ENCODE peak calls at places on chromosome 9, in five cellular contexts. O is NCI-H2081; X is stimulated activated CD8-positive, alpha-beta memory T cell treated with anti-CD3 and anti-CD28 coated beads, Interleukin-15, amount 100 ng/mL, for 4 hours; B is stimulated activated naive CD4-positive, alpha-beta T cell; T is NCI-H1417. Q is an unnamed sample.

GRCh38 chr9:12065050-12065449 is 628.1 kb upstream of the TYRP1 start:
- DNase-seq in O (no peak), X (no peak), B (no peak), T (no peak), Q (no peak)

GRCh38 chr9:116267021-116267420 is 113.4 kb downstream of the PAPPA start:
- DNase-seq in X (no peak), B (no peak), O (no peak), T (no peak), Q (peak; percentile 63)

GRCh38 chr9:20621553-20622329 is 558 bp downstream of the MLLT3 start:
- DNase-seq in T (peak; percentile 84), O (peak; percentile 83), X (peak; percentile 60), B (peak; percentile 84), Q (peak; percentile 61)

GRCh38 chr9:121612511-121612998 is 38.9 kb upstream of the DAB2IP start:
- DNase-seq in B (no peak), O (no peak), T (peak; percentile 53), X (no peak), Q (no peak)

GRCh38 chr9:137255448-137256114 is 454 bp downstream of the NELFB start:
- DNase-seq in T (peak; percentile 80), B (peak; percentile 60), X (no peak), O (peak; percentile 52), Q (no peak)

GRCh38 chr9:95284152-95284551 is 33.4 kb downstream of the FANCC start:
- DNase-seq in B (no peak), T (no peak), O (no peak), X (no peak), Q (peak; percentile 49)

GRCh38 chr9:125405938-125406811 is 144.5 kb downstream of the GAPVD1 start:
- DNase-seq in X (no peak), T (no peak), B (no peak), O (no peak), Q (peak; percentile 57)

GRCh38 chr9:38642951-38643350 is 22.6 kb upstream of the ANKRD18A start:
- DNase-seq in X (no peak), O (no peak), B (no peak), T (no peak), Q (no peak)

GRCh38 chr9:88574993-88575392 is 40.0 kb downstream of the NXNL2 start:
- DNase-seq in X (no peak), O (no peak), T (no peak), B (no peak), Q (peak; percentile 33)

GRCh38 chr9:33227013-33227398 is 13.0 kb upstream of the SPINK4 start:
- DNase-seq in X (no peak), O (no peak), T (no peak), B (no peak), Q (no peak)

GRCh38 chr9:120032639-120033038 is 547.3 kb downstream of the CDK5RAP2 start:
- DNase-seq in X (no peak), B (no peak), T (no peak), O (no peak), Q (no peak)

Q was measured in HFFc6.